ENCODE peak calls at places on chromosomes 4 and X, in nine cellular contexts. X is Karpas-422; Z is KBM-7; S is stimulated activated CD4-positive, alpha-beta T cell treated with anti-CD3 and anti-CD28 coated beads, Interleukin-4, amount 100 ng/mL, for 4 hours; U is omental fat pad; H is ureter; J is EH; G is CMK; K is amniotic stem cell. B is an unnamed sample.

GRCh38 chr4:76736434-76736833 is 161.5 kb downstream of the SOWAHB start:
- DNase-seq in K (no peak), H (no peak), S (no peak), X (no peak), U (no peak), G (no peak), Z (no peak), J (peak; percentile 94), B (no peak)

GRCh38 chr4:101229116-101229515 is 118.2 kb downstream of the PPP3CA start:
- DNase-seq in G (no peak), K (no peak), Z (no peak), J (peak; percentile 76), U (no peak), H (no peak), X (no peak), S (no peak), B (no peak)

GRCh38 chrX:13750812-13751211 is 16.3 kb downstream of the OFD1 start:
- DNase-seq in K (no peak), U (no peak), S (no peak), G (no peak), X (no peak), Z (no peak), H (no peak), J (no peak), B (no peak)

GRCh38 chr4:83107636-83108035 is 6.9 kb downstream of the PLAC8 start:
- DNase-seq in K (no peak), U (no peak), G (no peak), X (no peak), J (no peak), H (no peak), Z (no peak), S (peak; percentile 36), B (no peak)

GRCh38 chr4:133592106-133592505 is 443.0 kb downstream of the PCDH10 start:
- DNase-seq in G (no peak), X (no peak), H (no peak), Z (no peak), J (no peak), K (no peak), S (no peak), U (no peak), B (no peak)

GRCh38 chr4:77021614-77022089 is 54.1 kb downstream of the CCNI start:
- DNase-seq in J (peak; percentile 94), H (peak; percentile 50), S (no peak), G (no peak), U (no peak), Z (no peak), K (no peak), X (no peak), B (no peak)

GRCh38 chrX:747176-747575 is 116.6 kb downstream of the SHOX start:
- DNase-seq in H (peak; percentile 5), J (no peak), G (no peak), Z (no peak), S (no peak), U (no peak), K (no peak), X (no peak), B (no peak)

GRCh38 chr4:97560009-97560408 is 583.3 kb downstream of the STPG2 start:
- DNase-seq in H (no peak), X (no peak), Z (no peak), K (no peak), U (no peak), G (no peak), J (no peak), S (no peak), B (no peak)

GRCh38 chr4:57605374-57605773 is 495.2 kb upstream of the IGFBP7 start:
- DNase-seq in J (no peak), U (no peak), K (no peak), S (no peak), G (no peak), Z (no peak), H (no peak), X (no peak), B (no peak)

GRCh38 chrX:103329991-103330390 is at the start of gene TCEAL7:
- DNase-seq in H (no peak), J (peak; percentile 47), G (no peak), X (no peak), U (no peak), S (no peak), Z (no peak), K (no peak), B (peak; percentile 89)

B was measured in cerebellar cortex.